ENCODE peak calls at places on chromosome 2, in six cellular contexts. One of them, this sample, is unnamed. For H3K36me3 and H3K27me3, the result is how much of the 10 kb centered on the place peaks cover.

GRCh38 chr2:196112408-196113039 is 43.9 kb upstream of the DNAH7 start:
- DNase-seq in astrocyte: peak
- DNase-seq in tibial artery: no peak
- DNase-seq in GM23338: peak
- DNase-seq in A673: peak
- DNase-seq in GM23248: peak
- DNase-seq in this sample: no peak

GRCh38 chr2:192042126-192042525 is 152.6 kb downstream of the TMEFF2 start:
- DNase-seq in A673: no peak
- DNase-seq in GM23338: no peak
- DNase-seq in astrocyte: no peak
- DNase-seq in GM23248: no peak
- DNase-seq in tibial artery: no peak
- DNase-seq in this sample: no peak

GRCh38 chr2:16223481-16224177 is 283.3 kb downstream of the MYCN start:
- DNase-seq in GM23248: no peak
- DNase-seq in astrocyte: no peak
- DNase-seq in tibial artery: peak
- DNase-seq in GM23338: no peak
- DNase-seq in A673: no peak
- DNase-seq in this sample: no peak

GRCh38 chr2:174121612-174122011 is 126.7 kb downstream of the OLA1 start:
- DNase-seq in GM23248: no peak
- DNase-seq in GM23338: peak
- DNase-seq in astrocyte: no peak
- DNase-seq in A673: no peak
- DNase-seq in tibial artery: no peak
- DNase-seq in this sample: no peak

GRCh38 chr2:212505583-212505982 is 33.0 kb downstream of the ERBB4 start:
- DNase-seq in A673: no peak
- DNase-seq in GM23248: no peak
- DNase-seq in astrocyte: peak
- DNase-seq in GM23338: no peak
- DNase-seq in tibial artery: no peak
- DNase-seq in this sample: no peak

GRCh38 chr2:182241936-182242335 is 184.9 kb downstream of the PDE1A start:
- DNase-seq in A673: peak
- DNase-seq in tibial artery: no peak
- DNase-seq in GM23338: no peak
- DNase-seq in astrocyte: no peak
- DNase-seq in GM23248: no peak
- DNase-seq in this sample: no peak

GRCh38 chr2:97348265-97348664 is 235.3 kb downstream of the ANKRD36 start:
- DNase-seq in A673: no peak
- DNase-seq in GM23338: peak
- DNase-seq in tibial artery: no peak
- DNase-seq in astrocyte: no peak
- DNase-seq in GM23248: no peak
- DNase-seq in this sample: no peak

GRCh38 chr2:85485815-85486214 is 53.2 kb upstream of the MAT2A start:
- DNase-seq in GM23338: no peak
- DNase-seq in A673: no peak
- DNase-seq in tibial artery: peak
- DNase-seq in astrocyte: no peak
- DNase-seq in GM23248: peak
- DNase-seq in this sample: no peak

GRCh38 chr2:144414324-144414845 is 105.5 kb downstream of the ZEB2 start:
- DNase-seq in A673: no peak
- DNase-seq in tibial artery: no peak
- DNase-seq in GM23248: peak
- DNase-seq in astrocyte: peak
- DNase-seq in GM23338: no peak
- DNase-seq in this sample: no peak

GRCh38 chr2:209160800-209161588 is 262.9 kb upstream of the MAP2 start:
- DNase-seq in A673: no peak
- DNase-seq in GM23248: no peak
- DNase-seq in tibial artery: no peak
- DNase-seq in GM23338: peak
- DNase-seq in astrocyte: no peak
- DNase-seq in this sample: no peak

GRCh38 chr2:95353613-95354468 is 48.7 kb upstream of the FAHD2A start:
- DNase-seq in tibial artery: peak
- DNase-seq in astrocyte: no peak
- DNase-seq in GM23248: no peak
- DNase-seq in GM23338: no peak
- DNase-seq in A673: no peak
- DNase-seq in this sample: no peak

GRCh38 chr2:55351672-55352071 is 68.0 kb downstream of the CCDC88A start:
- DNase-seq in GM23338: no peak
- DNase-seq in astrocyte: no peak
- DNase-seq in A673: no peak
- DNase-seq in tibial artery: no peak
- DNase-seq in GM23248: no peak
- DNase-seq in this sample: no peak
- H3K36me3 ChIP-seq in GM23338: under half
- H3K36me3 ChIP-seq in astrocyte: under half
- H3K36me3 ChIP-seq in A673: under half
- H3K36me3 ChIP-seq in tibial artery: under half
- H3K36me3 ChIP-seq in GM23248: under half
- H3K36me3 ChIP-seq in this sample: under half

DNA sequence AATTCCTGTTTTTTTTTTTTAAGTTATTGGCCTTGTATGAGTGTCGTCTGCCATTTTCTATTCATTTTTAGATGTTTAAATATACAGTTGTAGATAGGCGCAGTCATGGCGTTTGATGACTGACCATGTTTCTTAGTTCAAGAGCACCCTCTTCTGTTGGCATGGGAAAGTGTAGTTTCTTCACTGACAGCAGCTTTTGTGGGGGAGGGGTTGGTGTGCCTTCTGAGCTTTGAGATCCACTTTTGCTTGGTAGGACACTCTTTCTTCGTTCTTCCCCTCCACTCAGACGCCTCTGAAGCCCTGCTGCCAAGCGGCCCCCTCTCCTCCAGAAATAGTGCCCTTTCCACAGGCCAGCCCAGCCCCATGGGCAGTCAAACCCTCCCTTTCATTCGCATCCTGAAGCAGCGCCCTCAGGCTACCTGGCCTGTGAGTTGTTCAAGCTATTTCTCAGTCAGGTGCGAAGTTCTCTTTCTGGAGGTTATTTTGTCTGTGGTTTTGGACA is 492.0 kb downstream of the TNS1 start:
- DNase-seq in tibial artery: peak
- DNase-seq in A673: peak
- DNase-seq in GM23248: peak
- DNase-seq in astrocyte: peak
- DNase-seq in GM23338: peak
- DNase-seq in this sample: peak
- H3K4me3 ChIP-seq in tibial artery: no peak
- H3K4me3 ChIP-seq in A673: no peak
- H3K4me3 ChIP-seq in GM23248: no peak
- H3K4me3 ChIP-seq in astrocyte: no peak
- H3K4me3 ChIP-seq in GM23338: peak
- H3K4me3 ChIP-seq in this sample: no peak

GRCh38 chr2:3430211-3430610 is 50.7 kb downstream of the TRAPPC12 start:
- DNase-seq in A673: no peak
- DNase-seq in astrocyte: peak
- DNase-seq in tibial artery: no peak
- DNase-seq in GM23338: no peak
- DNase-seq in GM23248: peak
- DNase-seq in this sample: no peak

GRCh38 chr2:3433339-3433699 is 53.8 kb downstream of the TRAPPC12 start:
- DNase-seq in astrocyte: no peak
- DNase-seq in GM23338: no peak
- DNase-seq in A673: no peak
- DNase-seq in GM23248: no peak
- DNase-seq in tibial artery: no peak
- DNase-seq in this sample: no peak

GRCh38 chr2:3430740-3431490 is 51.4 kb downstream of the TRAPPC12 start:
- DNase-seq in GM23248: no peak
- DNase-seq in GM23338: no peak
- DNase-seq in astrocyte: no peak
- DNase-seq in tibial artery: no peak
- DNase-seq in A673: no peak
- DNase-seq in this sample: no peak

GRCh38 chr2:3432693-3433338 is 53.3 kb downstream of the TRAPPC12 start:
- DNase-seq in tibial artery: no peak
- DNase-seq in astrocyte: no peak
- DNase-seq in GM23338: no peak
- DNase-seq in GM23248: no peak
- DNase-seq in A673: no peak
- DNase-seq in this sample: no peak

GRCh38 chr2:3432067-3432466 is 52.6 kb downstream of the TRAPPC12 start:
- DNase-seq in A673: peak
- DNase-seq in astrocyte: no peak
- DNase-seq in GM23338: no peak
- DNase-seq in GM23248: no peak
- DNase-seq in tibial artery: no peak
- DNase-seq in this sample: no peak
- H3K27me3 ChIP-seq in A673: under half
- H3K27me3 ChIP-seq in astrocyte: under half
- H3K27me3 ChIP-seq in GM23338: under half
- H3K27me3 ChIP-seq in GM23248: under half
- H3K27me3 ChIP-seq in tibial artery: under half
- H3K27me3 ChIP-seq in this sample: under half

DNA sequence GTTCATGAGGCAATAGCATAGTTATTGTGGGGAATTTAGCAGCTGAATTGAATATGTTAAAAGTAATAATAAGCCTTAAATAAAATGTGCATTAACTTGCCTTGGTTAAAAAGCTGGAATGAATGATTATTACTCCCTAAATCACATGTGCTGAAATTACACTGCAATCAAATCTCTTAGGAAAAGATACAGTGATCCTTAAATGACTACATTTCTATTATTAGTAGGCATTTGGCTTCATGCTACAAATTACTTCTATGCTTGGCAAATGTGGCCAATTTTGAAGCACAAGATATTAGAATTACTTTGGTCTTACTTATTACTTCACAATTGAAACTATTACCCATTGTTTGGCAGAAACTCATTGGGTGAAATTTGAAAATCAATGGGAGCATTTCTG is 5.4 kb downstream of the RND3 start:
- DNase-seq in GM23338: no peak
- DNase-seq in A673: no peak
- DNase-seq in GM23248: no peak
- DNase-seq in tibial artery: no peak
- DNase-seq in astrocyte: no peak
- DNase-seq in this sample: no peak
- H3K36me3 ChIP-seq in GM23338: under half
- H3K36me3 ChIP-seq in A673: under half
- H3K36me3 ChIP-seq in GM23248: half or more
- H3K36me3 ChIP-seq in tibial artery: under half
- H3K36me3 ChIP-seq in astrocyte: under half
- H3K36me3 ChIP-seq in this sample: half or more

GRCh38 chr2:55156326-55156725 is 75.8 kb downstream of the CLHC1 start:
- DNase-seq in A673: no peak
- DNase-seq in GM23248: peak
- DNase-seq in astrocyte: peak
- DNase-seq in tibial artery: no peak
- DNase-seq in GM23338: no peak
- DNase-seq in this sample: no peak

GRCh38 chr2:55155206-55155605 is 76.9 kb downstream of the CLHC1 start:
- DNase-seq in GM23248: no peak
- DNase-seq in GM23338: no peak
- DNase-seq in A673: no peak
- DNase-seq in astrocyte: no peak
- DNase-seq in tibial artery: no peak
- DNase-seq in this sample: no peak

GRCh38 chr2:55154525-55155030 is 77.5 kb downstream of the CLHC1 start:
- DNase-seq in GM23248: no peak
- DNase-seq in GM23338: no peak
- DNase-seq in tibial artery: no peak
- DNase-seq in astrocyte: no peak
- DNase-seq in A673: no peak
- DNase-seq in this sample: no peak

GRCh38 chr2:55157474-55157884 is 74.6 kb downstream of the CLHC1 start:
- DNase-seq in astrocyte: no peak
- DNase-seq in tibial artery: no peak
- DNase-seq in GM23338: no peak
- DNase-seq in A673: no peak
- DNase-seq in GM23248: peak
- DNase-seq in this sample: peak

DNA sequence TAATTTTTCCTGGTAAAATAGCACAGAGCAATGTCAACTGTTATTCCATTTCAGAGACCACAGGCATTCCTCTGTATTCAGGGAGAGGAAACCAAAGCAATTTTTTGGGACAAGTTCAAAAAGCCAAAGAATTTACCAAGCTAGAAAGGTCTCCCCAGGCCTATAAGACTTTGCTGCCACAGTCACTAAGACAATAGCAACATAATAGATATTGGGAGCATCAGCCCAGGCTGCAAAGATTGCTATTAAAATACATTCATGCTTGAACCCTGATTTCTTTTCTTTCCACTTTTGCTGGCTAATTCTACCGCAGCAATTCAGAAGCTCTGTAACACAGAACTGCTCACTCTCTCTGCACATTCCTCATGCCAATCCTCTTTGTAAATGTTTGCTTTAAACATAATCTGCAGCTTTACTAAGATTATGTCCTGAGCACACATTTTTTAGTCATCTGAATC is 76.3 kb downstream of the CLHC1 start:
- DNase-seq in GM23248: peak
- DNase-seq in GM23338: no peak
- DNase-seq in A673: no peak
- DNase-seq in astrocyte: peak
- DNase-seq in tibial artery: no peak
- DNase-seq in this sample: no peak
- H3K4me3 ChIP-seq in GM23248: peak
- H3K4me3 ChIP-seq in GM23338: no peak
- H3K4me3 ChIP-seq in A673: no peak
- H3K4me3 ChIP-seq in astrocyte: no peak
- H3K4me3 ChIP-seq in tibial artery: no peak
- H3K4me3 ChIP-seq in this sample: no peak

DNA sequence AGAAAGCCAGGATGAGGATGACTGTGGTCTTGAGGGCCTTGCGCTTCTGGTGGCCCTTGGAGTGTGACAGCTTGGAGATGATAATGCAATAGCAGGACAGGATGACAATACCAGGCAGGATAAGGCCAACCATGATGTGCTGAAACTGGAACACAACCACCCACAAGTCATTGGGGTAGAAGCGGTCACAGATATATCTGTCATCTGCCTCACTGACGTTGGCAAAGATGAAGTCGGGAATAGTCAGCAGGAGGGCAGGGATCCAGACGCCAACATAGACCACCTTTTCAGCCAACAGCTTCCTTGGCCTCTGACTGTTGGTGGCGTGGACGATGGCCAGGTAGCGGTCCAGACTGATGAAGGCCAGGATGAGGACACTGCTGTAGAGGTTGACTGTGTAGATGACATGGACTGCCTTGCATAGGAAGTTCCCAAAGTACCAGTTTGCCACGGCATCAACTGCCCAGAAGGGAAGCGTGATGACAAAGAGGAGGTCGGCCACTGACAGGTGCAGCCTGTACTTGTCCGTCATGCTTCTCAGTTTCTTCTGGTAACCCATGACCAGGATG is 2.7 kb downstream of the CXCR4 start:
- DNase-seq in A673: no peak
- DNase-seq in astrocyte: no peak
- DNase-seq in tibial artery: no peak
- DNase-seq in GM23338: no peak
- DNase-seq in GM23248: no peak
- DNase-seq in this sample: no peak
- H3K27me3 ChIP-seq in A673: half or more
- H3K27me3 ChIP-seq in astrocyte: half or more
- H3K27me3 ChIP-seq in tibial artery: half or more
- H3K27me3 ChIP-seq in GM23338: half or more
- H3K27me3 ChIP-seq in GM23248: half or more
- H3K27me3 ChIP-seq in this sample: half or more

This sample was measured in MG63.